ENCODE peak calls at places on chromosomes 16 and 17, in four cellular contexts. D, B, O and I are unnamed samples.

GRCh38 chr16:57764341-57765159 is 29.0 kb downstream of the KATNB1 start:
- DNase-seq in D (peak; percentile 35), B (peak; percentile 77), O (peak; percentile 56), I (peak; percentile 73)

GRCh38 chr16:85347213-85347591 is 234.9 kb upstream of the CIBAR2 start:
- DNase-seq in O (peak; percentile 52), D (no peak), B (peak; percentile 15), I (peak; percentile 35)

GRCh38 chr17:48055531-48056245 is 7.5 kb downstream of the NFE2L1 start:
- DNase-seq in O (no peak), D (peak; percentile 67), B (peak; percentile 90), I (peak; percentile 59)

GRCh38 chr17:77484096-77484495 is 343.3 kb downstream of the SEC14L1 start:
- DNase-seq in D (no peak), O (no peak), B (no peak), I (no peak)

GRCh38 chr16:3431779-3432219 is 11.5 kb downstream of the ZNF597 start:
- DNase-seq in D (no peak), B (peak; percentile 22), O (peak; percentile 86), I (no peak)

GRCh38 chr16:12904041-12904671 is 2.8 kb downstream of the SHISA9 start:
- DNase-seq in B (no peak), O (no peak), D (no peak), I (peak; percentile 61)

GRCh38 chr16:17348826-17349225 is 121.9 kb downstream of the XYLT1 start:
- DNase-seq in B (no peak), D (no peak), O (no peak), I (no peak)

GRCh38 chr16:4085405-4085970 is 30.8 kb downstream of the ADCY9 start:
- DNase-seq in B (no peak), O (no peak), D (no peak), I (no peak)

GRCh38 chr17:40095944-40096791 is 4.2 kb downstream of the NR1D1 start:
- DNase-seq in B (no peak), O (no peak), D (no peak), I (no peak)

GRCh38 chr17:1969712-1970111 is 55.4 kb downstream of the RTN4RL1 start:
- DNase-seq in O (no peak), D (no peak), B (no peak), I (no peak)

GRCh38 chr16:55294947-55295346 is 29.1 kb upstream of the IRX6 start:
- DNase-seq in O (no peak), D (no peak), B (no peak), I (no peak)

GRCh38 chr17:34837796-34838195 is 123.5 kb downstream of the CCT6B start:
- DNase-seq in D (no peak), O (no peak), B (no peak), I (no peak)

GRCh38 chr17:30858556-30859250 is 26.9 kb downstream of the ATAD5 start:
- DNase-seq in O (no peak), D (no peak), B (no peak), I (no peak)

GRCh38 chr17:27974531-27975145 is 67.8 kb upstream of the NLK start:
- DNase-seq in B (no peak), D (no peak), O (no peak), I (peak; percentile 56)

GRCh38 chr16:27935076-27935475 is 128.4 kb downstream of the GSG1L start:
- DNase-seq in O (no peak), B (no peak), D (no peak), I (no peak)

GRCh38 chr17:80650339-80650672 is 105.7 kb downstream of the RPTOR start:
- DNase-seq in D (no peak), O (no peak), B (no peak), I (no peak)

GRCh38 chr16:12257926-12258561 is 281.5 kb downstream of the SNX29 start:
- DNase-seq in D (no peak), O (peak; percentile 65), B (no peak), I (peak; percentile 45)

GRCh38 chr16:83732536-83732935 is 75.2 kb upstream of the HSBP1 start:
- DNase-seq in B (no peak), O (no peak), D (no peak), I (no peak)

GRCh38 chr16:87950765-87951549 is at the start of gene BANP:
- DNase-seq in O (peak; percentile 95), B (peak; percentile 99), D (peak; percentile 87), I (peak; percentile 99)

GRCh38 chr16:55640714-55641327 is 15.0 kb upstream of the SLC6A2 start:
- DNase-seq in O (no peak), B (no peak), D (no peak), I (no peak)

GRCh38 chr17:82648761-82649474 is 674 bp upstream of the WDR45B start:
- DNase-seq in O (peak; percentile 75), B (no peak), D (no peak), I (peak; percentile 69)

GRCh38 chr16:46830417-46830901 is 521 bp downstream of the C16orf87 start:
- DNase-seq in O (no peak), D (no peak), B (peak; percentile 8), I (peak; percentile 69)

GRCh38 chr16:20624882-20625807 is 49.0 kb upstream of the ACSM2B start:
- DNase-seq in B (no peak), D (no peak), O (no peak), I (no peak)